ENCODE peak calls at places on chromosomes 4 and X, in six cellular contexts. O is cerebellar cortex, V is fibroblast of pulmonary artery, J is nucleus accumbens, R is SW480, U is cardiac fibroblast. H is an unnamed sample.

GRCh38 chr4:158934996-158935669 is 166.3 kb downstream of the FNIP2 start:
- DNase-seq in O (no peak), V (no peak), J (no peak), R (no peak), U (no peak), H (peak; percentile 30)

GRCh38 chr4:128782076-128782715 is 27.3 kb upstream of the JADE1 start:
- DNase-seq in O (peak; percentile 69), V (no peak), J (no peak), R (peak; percentile 17), U (no peak), H (peak; percentile 61)

GRCh38 chrX:153910446-153910845 is 6.0 kb downstream of the AVPR2 start:
- DNase-seq in O (no peak), V (no peak), J (no peak), R (no peak), U (no peak), H (no peak)

GRCh38 chrX:39367429-39367828 is 566.2 kb downstream of the MID1IP1 start:
- DNase-seq in O (no peak), V (no peak), J (no peak), R (no peak), U (no peak), H (no peak)

GRCh38 chr4:160180206-160180605 is 1077.3 kb downstream of the RAPGEF2 start:
- DNase-seq in O (no peak), V (peak; percentile 0), J (no peak), R (no peak), U (no peak), H (peak; percentile 69)

GRCh38 chr4:82774711-82775171 is 23.9 kb downstream of the SCD5 start:
- DNase-seq in O (peak; percentile 69), V (no peak), J (peak; percentile 53), R (no peak), U (no peak), H (peak; percentile 87)

GRCh38 chr4:138452823-138453222 is 210.7 kb upstream of the SLC7A11 start:
- DNase-seq in O (no peak), V (no peak), J (no peak), R (no peak), U (no peak), H (no peak)

GRCh38 chr4:66017671-66018070 is 347.4 kb upstream of the EPHA5 start:
- DNase-seq in O (no peak), V (no peak), J (no peak), R (no peak), U (no peak), H (peak; percentile 56)

GRCh38 chrX:26783512-26784225 is 567.7 kb downstream of the MAGEB5 start:
- DNase-seq in O (peak; percentile 3), V (peak; percentile 25), J (no peak), R (peak; percentile 24), U (peak; percentile 42), H (peak; percentile 65)

GRCh38 chr4:6942238-6942800 is 32.7 kb downstream of the TBC1D14 start:
- DNase-seq in O (no peak), V (peak; percentile 97), J (no peak), R (peak; percentile 79), U (peak; percentile 95), H (peak; percentile 95)

GRCh38 chr4:111066447-111066846 is 443.6 kb upstream of the PITX2 start:
- DNase-seq in O (no peak), V (no peak), J (no peak), R (no peak), U (no peak), H (no peak)

H was measured in fibroblast of lung.